ENCODE peak calls at places on chromosomes 3 and 15, in six cellular contexts. X is lower lobe of right lung; D is hepatocyte; I is cardiac muscle cell; U is ovary; A is CD4-positive, CD25-positive, alpha-beta regulatory T cell. O is an unnamed sample.

GRCh38 chr3:70916375-70917055 is 604.1 kb upstream of the MDFIC2 start:
- DNase-seq in X (no peak), D (peak; percentile 35), I (no peak), U (no peak), A (no peak), O (no peak)

GRCh38 chr15:56241374-56242085 is 2.1 kb downstream of the RFX7 start:
- DNase-seq in X (no peak), D (no peak), I (peak; percentile 19), U (no peak), A (no peak), O (no peak)

GRCh38 chr3:178680489-178680888 is 144.3 kb downstream of the KCNMB2 start:
- DNase-seq in X (no peak), D (no peak), I (no peak), U (no peak), A (no peak), O (no peak)

GRCh38 chr15:40238927-40239591 is at the start of gene PAK6:
- DNase-seq in X (peak; percentile 66), D (peak; percentile 89), I (peak; percentile 44), U (peak; percentile 44), A (no peak), O (no peak)

GRCh38 chr3:10764314-10765051 is 51.5 kb upstream of the SLC6A11 start:
- DNase-seq in X (no peak), D (no peak), I (no peak), U (no peak), A (no peak), O (no peak)

GRCh38 chr3:124846189-124846588 is 41.0 kb downstream of the ITGB5 start:
- DNase-seq in X (no peak), D (no peak), I (peak; percentile 91), U (peak; percentile 43), A (no peak), O (peak; percentile 73)

GRCh38 chr3:45003859-45004258 is 22.2 kb upstream of the CLEC3B start:
- DNase-seq in X (no peak), D (no peak), I (no peak), U (no peak), A (no peak), O (no peak)

GRCh38 chr15:89964555-89964954 is 36.6 kb upstream of the ZNF710 start:
- DNase-seq in X (no peak), D (no peak), I (no peak), U (no peak), A (no peak), O (no peak)

GRCh38 chr3:131485116-131485515 is 17.7 kb downstream of the MRPL3 start:
- DNase-seq in X (no peak), D (no peak), I (no peak), U (no peak), A (no peak), O (no peak)

GRCh38 chr3:49927798-49928197 is 1.8 kb downstream of the MON1A start:
- DNase-seq in X (no peak), D (no peak), I (no peak), U (no peak), A (no peak), O (no peak)

GRCh38 chr15:51737538-51738305 is at the start of gene LYSMD2:
- DNase-seq in X (peak; percentile 88), D (peak; percentile 61), I (peak; percentile 76), U (peak; percentile 81), A (peak; percentile 56), O (peak; percentile 94)

GRCh38 chr3:71695000-71695482 is 30.2 kb downstream of the EIF4E3 start:
- DNase-seq in X (no peak), D (peak; percentile 22), I (no peak), U (peak; percentile 35), A (no peak), O (no peak)

GRCh38 chr15:60799885-60800728 is 321.2 kb upstream of the ICE2 start:
- DNase-seq in X (no peak), D (no peak), I (no peak), U (no peak), A (no peak), O (no peak)

GRCh38 chr3:197216169-197216860 is 82.1 kb downstream of the DLG1 start:
- DNase-seq in X (no peak), D (no peak), I (peak; percentile 65), U (no peak), A (no peak), O (no peak)

GRCh38 chr3:16916840-16917239 is 32.1 kb downstream of the PLCL2 start:
- DNase-seq in X (no peak), D (no peak), I (no peak), U (no peak), A (no peak), O (no peak)
- H3K4me1 ChIP-seq in X (no peaks in the 10 kb centered on the region), D (no peaks in the 10 kb centered on the region), I (peaks cover 23% of the 10 kb centered on the region), U (peaks cover 2% of the 10 kb centered on the region), A (peaks cover 4% of the 10 kb centered on the region), O (peaks cover 12% of the 10 kb centered on the region)

GRCh38 chr3:48558446-48559134 is 2.0 kb upstream of the PFKFB4 start:
- DNase-seq in X (peak; percentile 89), D (no peak), I (no peak), U (no peak), A (no peak), O (peak; percentile 86)

GRCh38 chr3:48563382-48563918 is at the start of gene UCN2:
- DNase-seq in X (no peak), D (no peak), I (peak; percentile 57), U (no peak), A (no peak), O (no peak)

GRCh38 chr3:48562367-48563095 is 1.1 kb downstream of the UCN2 start:
- DNase-seq in X (no peak), D (no peak), I (no peak), U (no peak), A (no peak), O (no peak)

GRCh38 chr3:48561045-48561736 is 2.4 kb downstream of the UCN2 start:
- DNase-seq in X (peak; percentile 81), D (peak; percentile 71), I (peak; percentile 76), U (peak; percentile 69), A (no peak), O (peak; percentile 89)

DNA sequence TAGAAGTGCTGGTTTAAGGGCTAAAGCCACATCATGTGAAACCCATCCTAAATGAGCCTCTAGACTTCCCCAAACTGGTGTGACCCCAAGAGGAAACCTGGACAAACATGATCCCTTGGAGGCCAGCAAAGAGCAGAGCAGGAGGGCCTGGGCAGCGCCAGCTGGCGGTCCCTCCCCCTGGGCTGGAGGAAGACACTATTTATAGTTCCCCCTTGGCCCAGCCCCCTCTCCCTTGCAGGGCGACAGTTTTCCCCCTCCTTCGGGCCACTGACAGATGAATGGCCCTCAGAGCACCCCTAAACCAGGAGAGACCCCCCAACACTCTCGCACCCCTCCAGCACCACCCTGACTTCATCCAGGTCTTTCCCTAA is 2.9 kb downstream of the UCN2 start:
- DNase-seq in X (no peak), D (no peak), I (no peak), U (no peak), A (no peak), O (no peak)
- H3K4me3 ChIP-seq in X (peak overlapping the region; percentile 40), D (no peak overlapping the region), I (peak overlapping the region; percentile 35), U (peak overlapping the region; percentile 11), A (no peak overlapping the region), O (no peak overlapping the region)

GRCh38 chr3:156682963-156683362 is 8.6 kb downstream of the TIPARP start:
- DNase-seq in X (no peak), D (no peak), I (no peak), U (no peak), A (no peak), O (no peak)
- H3K4me1 ChIP-seq in X (peaks cover 98% of the 10 kb centered on the region), D (peaks cover 24% of the 10 kb centered on the region), I (peaks cover 97% of the 10 kb centered on the region), U (peaks cover 9% of the 10 kb centered on the region), A (peaks cover 79% of the 10 kb centered on the region), O (peaks cover 3% of the 10 kb centered on the region)

DNA sequence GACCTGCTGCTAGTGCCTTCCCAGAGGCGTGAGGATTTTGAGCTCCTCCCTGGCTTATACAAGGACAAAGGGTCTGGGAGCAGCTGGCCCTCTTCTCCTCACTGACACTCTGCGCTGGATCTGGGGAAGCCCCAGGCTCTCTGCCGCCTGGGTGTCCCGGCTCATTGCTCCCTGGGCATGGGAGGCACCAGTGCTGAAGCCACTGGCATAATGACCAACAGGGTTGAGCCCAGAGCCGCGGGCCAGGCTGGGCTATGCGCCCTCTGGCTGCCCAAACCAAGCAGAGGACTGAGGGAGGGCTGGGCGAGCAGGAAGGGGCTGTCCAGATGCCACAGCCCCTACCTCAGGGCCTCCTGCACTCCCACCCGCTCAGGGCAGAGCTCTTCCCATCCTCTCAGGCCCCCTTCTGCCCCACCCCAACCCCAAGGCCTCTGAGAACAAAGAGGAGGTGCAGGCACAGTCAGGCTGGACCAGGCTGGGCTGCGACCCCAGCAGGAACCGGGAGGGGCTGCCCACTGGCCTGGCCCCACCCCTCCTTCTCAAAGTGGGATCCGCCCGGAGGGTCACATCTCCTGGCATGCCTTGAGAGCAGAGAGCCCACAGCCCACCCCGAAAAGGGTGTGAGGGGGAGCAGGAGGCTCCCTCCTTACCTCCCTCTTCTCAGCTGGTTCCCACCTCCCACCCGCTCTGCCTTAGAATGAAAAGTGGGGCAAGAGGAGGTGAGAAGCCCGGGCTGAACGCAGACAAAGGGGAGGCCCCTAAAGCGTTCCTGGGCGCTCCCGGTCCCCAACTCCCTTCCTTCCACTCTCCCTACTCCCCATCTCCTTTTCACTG is 1.5 kb downstream of the LINGO1 start:
- DNase-seq in X (no peak), D (no peak), I (no peak), U (no peak), A (no peak), O (no peak)
- H3K4me3 ChIP-seq in X (no peak overlapping the region), D (peak overlapping the region; percentile 16), I (peak overlapping the region; percentile 53), U (peak overlapping the region; percentile 23), A (no peak overlapping the region), O (no peak overlapping the region)

GRCh38 chr3:195897081-195897852 is 11.1 kb downstream of the TNK2 start:
- DNase-seq in X (no peak), D (peak; percentile 51), I (peak; percentile 71), U (peak; percentile 65), A (no peak), O (peak; percentile 53)
- H3K4me1 ChIP-seq in X (peaks cover 68% of the 10 kb centered on the region), D (peaks cover 40% of the 10 kb centered on the region), I (peaks cover 37% of the 10 kb centered on the region), U (peaks cover 14% of the 10 kb centered on the region), A (peaks cover 60% of the 10 kb centered on the region), O (no peaks in the 10 kb centered on the region)

GRCh38 chr3:149969110-149969944 is 1.4 kb downstream of the PFN2 start:
- DNase-seq in X (no peak), D (peak; percentile 83), I (peak; percentile 90), U (peak; percentile 56), A (no peak), O (peak; percentile 55)

GRCh38 chr3:149965278-149965677 is 5.4 kb downstream of the PFN2 start:
- DNase-seq in X (no peak), D (no peak), I (peak; percentile 44), U (no peak), A (no peak), O (no peak)

GRCh38 chr3:149968216-149968615 is 2.5 kb downstream of the PFN2 start:
- DNase-seq in X (no peak), D (no peak), I (no peak), U (no peak), A (no peak), O (no peak)

GRCh38 chr3:149964296-149964695 is 6.4 kb downstream of the PFN2 start:
- DNase-seq in X (no peak), D (no peak), I (peak; percentile 80), U (no peak), A (no peak), O (no peak)

GRCh38 chr3:149967067-149967685 is 3.5 kb downstream of the PFN2 start:
- DNase-seq in X (no peak), D (peak; percentile 46), I (peak; percentile 71), U (no peak), A (no peak), O (no peak)
- H3K4me3 ChIP-seq in X (no peak overlapping the region), D (peak overlapping the region; percentile 63), I (no peak overlapping the region), U (no peak overlapping the region), A (no peak overlapping the region), O (no peak overlapping the region)

GRCh38 chr3:190322604-190323240 is 476 bp upstream of the CLDN1 start:
- DNase-seq in X (peak; percentile 29), D (no peak), I (peak; percentile 46), U (peak; percentile 47), A (no peak), O (no peak)
- H3K4me1 ChIP-seq in X (peaks cover 22% of the 10 kb centered on the region), D (peaks cover 21% of the 10 kb centered on the region), I (no peaks in the 10 kb centered on the region), U (peaks cover 9% of the 10 kb centered on the region), A (peaks cover 8% of the 10 kb centered on the region), O (no peaks in the 10 kb centered on the region)